ENCODE peak calls at places on chromosome 9, in ten cellular contexts. V is lung, X is psoas muscle, C is left lung, I is HCT116, P is heart left ventricle, Z is SJSA1, G is spleen, A is SK-N-SH, N is kidney. H is an unnamed sample.
A peak's percentile ranks its signal among the peaks of the same experiment; 100 is the strongest.

GRCh38 chr9:122119721-122120120 is 26.6 kb upstream of the TTLL11 start:
- DNase-seq in V (no peak), X (no peak), C (no peak), I (no peak), P (no peak), Z (no peak), G (no peak), A (no peak), N (no peak), H (no peak)

GRCh38 chr9:21027295-21027694 is 4.1 kb downstream of the HACD4 start:
- DNase-seq in V (no peak), X (no peak), C (no peak), I (no peak), P (no peak), Z (no peak), G (no peak), A (no peak), N (no peak), H (no peak)

GRCh38 chr9:16870606-16871357 is at the start of gene BNC2:
- DNase-seq in V (no peak), X (peak; percentile 82), C (peak; percentile 39), I (no peak), P (peak; percentile 44), Z (peak; percentile 47), G (no peak), A (peak; percentile 84), N (peak; percentile 83), H (no peak)

GRCh38 chr9:127129718-127130085 is 7.3 kb upstream of the ANGPTL2 start:
- DNase-seq in V (no peak), X (peak; percentile 56), C (no peak), I (no peak), P (no peak), Z (no peak), G (no peak), A (peak; percentile 89), N (no peak), H (no peak)

GRCh38 chr9:89496645-89497044 is 1.3 kb downstream of the SEMA4D start:
- DNase-seq in V (no peak), X (peak; percentile 69), C (no peak), I (no peak), P (no peak), Z (no peak), G (peak; percentile 87), A (no peak), N (no peak), H (no peak)

GRCh38 chr9:74373348-74373747 is 123.8 kb upstream of the RORB start:
- DNase-seq in V (no peak), X (no peak), C (no peak), I (no peak), P (no peak), Z (no peak), G (no peak), A (no peak), N (no peak), H (no peak)

GRCh38 chr9:114621975-114622609 is 11.0 kb downstream of the TMEM268 start:
- DNase-seq in V (peak; percentile 42), X (no peak), C (peak; percentile 37), I (no peak), P (no peak), Z (peak; percentile 50), G (no peak), A (no peak), N (no peak), H (no peak)

GRCh38 chr9:112867275-112867991 is 23.2 kb downstream of the SLC46A2 start:
- DNase-seq in V (peak; percentile 85), X (no peak), C (peak; percentile 79), I (peak; percentile 75), P (no peak), Z (peak; percentile 44), G (no peak), A (no peak), N (no peak), H (no peak)

GRCh38 chr9:131546336-131547084 is 1.2 kb downstream of the PRRT1B start:
- DNase-seq in V (no peak), X (no peak), C (no peak), I (no peak), P (no peak), Z (no peak), G (no peak), A (peak; percentile 82), N (no peak), H (no peak)

GRCh38 chr9:116673375-116673774 is 13.7 kb upstream of the TRIM32 start:
- DNase-seq in V (no peak), X (no peak), C (no peak), I (no peak), P (no peak), Z (no peak), G (no peak), A (no peak), N (no peak), H (no peak)
- H3K4me3 ChIP-seq in V (no peak overlapping the region), X (no peak overlapping the region), C (no peak overlapping the region), I (no peak overlapping the region), P (no peak overlapping the region), Z (no peak overlapping the region), G (no peak overlapping the region), A (no peak overlapping the region), N (no peak overlapping the region), H (no peak overlapping the region)

GRCh38 chr9:134381671-134382505 is 55.6 kb downstream of the RXRA start:
- DNase-seq in V (no peak), X (peak; percentile 73), C (no peak), I (no peak), P (no peak), Z (no peak), G (peak; percentile 92), A (peak; percentile 65), N (no peak), H (no peak)
- H3K4me1 ChIP-seq in V (peaks cover 16% of the 10 kb centered on the region), X (peaks cover 100% of the 10 kb centered on the region), C (peaks cover 100% of the 10 kb centered on the region), I (peaks cover 86% of the 10 kb centered on the region), P (peaks cover 69% of the 10 kb centered on the region), Z (peaks cover 70% of the 10 kb centered on the region), G (peaks cover 82% of the 10 kb centered on the region), A (peaks cover 65% of the 10 kb centered on the region), N (peaks cover 52% of the 10 kb centered on the region), H (peaks cover 36% of the 10 kb centered on the region)

DNA sequence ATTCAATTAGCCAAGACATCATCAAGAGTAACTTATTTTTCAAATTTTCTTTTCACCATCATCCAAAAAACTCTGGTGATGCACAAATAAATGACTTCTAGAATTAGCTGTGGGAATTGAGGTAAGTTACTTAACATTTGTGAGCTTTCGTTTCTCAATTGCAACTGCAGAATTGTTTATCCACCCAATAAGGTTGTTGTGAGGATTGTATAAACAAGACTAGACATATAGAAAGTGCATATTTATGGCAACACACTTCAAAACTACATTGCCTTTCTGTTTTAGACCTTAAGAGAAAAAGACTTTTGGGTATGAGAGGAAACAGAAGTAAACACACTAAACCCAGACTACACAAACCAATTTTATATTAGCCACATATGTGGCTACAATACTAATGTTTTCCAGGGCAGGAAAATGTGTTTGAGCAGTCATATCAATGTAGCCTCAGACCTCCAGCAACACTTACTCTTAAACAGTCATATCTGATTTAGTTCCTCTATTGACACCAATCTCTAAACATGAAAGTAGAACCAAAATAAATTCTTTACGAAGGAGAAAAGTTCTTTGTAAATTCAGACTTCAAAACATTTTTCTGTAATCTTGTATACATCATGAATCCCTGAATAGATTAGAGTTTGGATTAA is 488.0 kb upstream of the CYLC2 start:
- DNase-seq in V (no peak), X (no peak), C (no peak), I (no peak), P (no peak), Z (no peak), G (no peak), A (no peak), N (no peak), H (no peak)
- H3K4me3 ChIP-seq in V (no peak overlapping the region), X (no peak overlapping the region), C (no peak overlapping the region), I (no peak overlapping the region), P (no peak overlapping the region), Z (no peak overlapping the region), G (no peak overlapping the region), A (no peak overlapping the region), N (no peak overlapping the region), H (no peak overlapping the region)

GRCh38 chr9:130053504-130054427 is at the start of gene GPR107:
- DNase-seq in V (peak; percentile 83), X (peak; percentile 90), C (peak; percentile 82), I (peak; percentile 27), P (peak; percentile 85), Z (peak; percentile 67), G (peak; percentile 97), A (peak; percentile 97), N (peak; percentile 94), H (peak; percentile 87)
- H3K4me1 ChIP-seq in V (peaks cover 7% of the 10 kb centered on the region), X (peaks cover 27% of the 10 kb centered on the region), C (peaks cover 45% of the 10 kb centered on the region), I (peaks cover 13% of the 10 kb centered on the region), P (peaks cover 5% of the 10 kb centered on the region), Z (peaks cover 16% of the 10 kb centered on the region), G (peaks cover 24% of the 10 kb centered on the region), A (peaks cover 10% of the 10 kb centered on the region), N (peaks cover 15% of the 10 kb centered on the region), H (peaks cover 6% of the 10 kb centered on the region)

GRCh38 chr9:92432350-92432749 is 8.1 kb upstream of the OMD start:
- DNase-seq in V (no peak), X (no peak), C (no peak), I (no peak), P (no peak), Z (no peak), G (no peak), A (no peak), N (no peak), H (no peak)
- H3K4me3 ChIP-seq in V (no peak overlapping the region), X (no peak overlapping the region), C (no peak overlapping the region), I (no peak overlapping the region), P (no peak overlapping the region), Z (no peak overlapping the region), G (no peak overlapping the region), A (no peak overlapping the region), N (no peak overlapping the region), H (no peak overlapping the region)

GRCh38 chr9:109190151-109190550 is 23.1 kb upstream of the FRRS1L start:
- DNase-seq in V (no peak), X (no peak), C (no peak), I (no peak), P (no peak), Z (no peak), G (no peak), A (no peak), N (no peak), H (no peak)
- H3K4me1 ChIP-seq in V (no peaks in the 10 kb centered on the region), X (no peaks in the 10 kb centered on the region), C (no peaks in the 10 kb centered on the region), I (no peaks in the 10 kb centered on the region), P (no peaks in the 10 kb centered on the region), Z (peaks cover 4% of the 10 kb centered on the region), G (no peaks in the 10 kb centered on the region), A (peaks cover 15% of the 10 kb centered on the region), N (no peaks in the 10 kb centered on the region), H (no peaks in the 10 kb centered on the region)

DNA sequence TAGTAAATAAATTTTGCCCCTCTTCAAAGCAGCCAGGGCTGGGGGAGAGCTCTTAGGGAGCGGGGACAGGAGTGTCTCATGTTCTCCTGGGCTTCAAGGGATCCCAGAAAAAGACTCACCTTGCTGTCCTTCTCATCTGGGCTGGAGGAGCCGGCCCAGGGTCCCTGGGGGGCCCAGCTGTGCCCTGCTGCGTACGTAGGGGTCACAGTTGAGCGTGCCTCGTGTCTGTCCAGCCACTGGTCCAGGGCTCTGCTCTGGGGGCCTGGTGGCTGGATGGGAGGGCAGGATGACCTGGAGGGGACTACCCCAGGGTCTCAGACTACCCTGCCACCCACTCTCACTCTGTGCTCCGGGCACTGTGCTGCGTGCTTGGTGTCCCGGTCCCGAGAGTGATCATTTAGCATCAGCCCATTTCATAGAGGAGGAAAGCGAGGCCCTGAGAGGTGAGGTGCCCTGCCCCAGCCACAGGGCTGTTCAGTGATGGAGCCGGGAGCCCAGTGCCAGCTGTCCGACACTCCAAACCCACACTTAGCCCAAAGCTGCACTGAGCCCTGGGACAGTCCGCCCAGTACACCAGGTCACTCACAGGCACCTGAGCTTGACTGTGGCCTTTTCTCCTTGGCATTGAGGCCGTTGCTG is 26.2 kb upstream of the TDRD7 start:
- DNase-seq in V (no peak), X (no peak), C (no peak), I (no peak), P (no peak), Z (no peak), G (no peak), A (no peak), N (no peak), H (no peak)
- H3K4me3 ChIP-seq in V (no peak overlapping the region), X (no peak overlapping the region), C (no peak overlapping the region), I (no peak overlapping the region), P (no peak overlapping the region), Z (no peak overlapping the region), G (no peak overlapping the region), A (no peak overlapping the region), N (no peak overlapping the region), H (no peak overlapping the region)

H was measured in pancreas.